ENCODE peak calls at places on chromosomes 1 and 21, in nine cellular contexts. T is cardiac fibroblast; N is tibial nerve; J is BJ; Z is astrocyte; G is MCF 10A; Y is MM.1S; O is prostate gland; I is CD4-positive, alpha-beta T cell. W is an unnamed sample.

GRCh38 chr1:32178380-32179192 is 889 bp upstream of the TXLNA start:
- DNase-seq in I (no peak), G (no peak), O (no peak), N (no peak), T (no peak), Z (no peak), Y (no peak), J (no peak), W (no peak)

GRCh38 chr1:94670273-94670672 is 128.7 kb upstream of the F3 start:
- DNase-seq in I (no peak), Y (no peak), Z (no peak), G (no peak), J (no peak), T (no peak), O (no peak), N (no peak), W (no peak)

GRCh38 chr1:7591565-7591964 is 179.5 kb upstream of the VAMP3 start:
- DNase-seq in G (no peak), I (no peak), T (no peak), Z (no peak), N (no peak), Y (no peak), J (no peak), O (no peak), W (no peak)

GRCh38 chr1:226082959-226083302 is 20.4 kb downstream of the H3-3A start:
- DNase-seq in O (peak), Z (peak), T (peak), G (peak), Y (peak), N (peak), I (no peak), J (no peak), W (no peak)

GRCh38 chr1:29240400-29240837 is 4.1 kb downstream of the PTPRU start:
- DNase-seq in T (no peak), O (no peak), Z (no peak), Y (no peak), N (no peak), G (no peak), J (no peak), I (no peak), W (no peak)

GRCh38 chr1:87495147-87495546 is 166.5 kb downstream of the LMO4 start:
- DNase-seq in Y (peak), J (no peak), N (no peak), Z (no peak), O (no peak), I (no peak), T (peak), G (no peak), W (no peak)

GRCh38 chr1:109274533-109275476 is 8.1 kb downstream of the PSRC1 start:
- DNase-seq in J (no peak), Y (no peak), I (no peak), T (no peak), N (peak), G (peak), O (peak), Z (peak), W (no peak)

GRCh38 chr21:21612446-21612845 is 614.2 kb downstream of the NCAM2 start:
- DNase-seq in T (peak), Z (peak), J (peak), Y (no peak), N (no peak), O (no peak), I (no peak), G (peak), W (no peak)

GRCh38 chr1:197320991-197321531 is 53.0 kb downstream of the CRB1 start:
- DNase-seq in I (no peak), N (no peak), J (peak), O (no peak), T (peak), G (peak), Y (no peak), Z (peak), W (no peak)

GRCh38 chr1:169886931-169887330 is 6.8 kb downstream of the SCYL3 start:
- DNase-seq in G (no peak), Z (no peak), J (no peak), I (no peak), T (no peak), O (no peak), Y (no peak), N (no peak), W (no peak)

GRCh38 chr1:108747128-108747827 is 804 bp downstream of the STXBP3 start:
- DNase-seq in O (peak), I (no peak), G (peak), Y (peak), T (peak), J (peak), Z (peak), N (peak), W (peak)

GRCh38 chr1:25255711-25256577 is 8.7 kb upstream of the RSRP1 start:
- DNase-seq in T (no peak), G (no peak), N (no peak), J (no peak), Z (no peak), Y (no peak), I (no peak), O (no peak), W (no peak)

GRCh38 chr1:218585565-218586184 is 240.5 kb downstream of the TGFB2 start:
- DNase-seq in T (peak), J (no peak), Y (no peak), G (peak), N (no peak), Z (peak), O (no peak), I (no peak), W (no peak)

GRCh38 chr1:117697220-117697781 is 91.5 kb downstream of the TENT5C start:
- DNase-seq in Z (peak), Y (no peak), J (no peak), O (no peak), I (no peak), N (no peak), G (no peak), T (no peak), W (no peak)

GRCh38 chr1:193104906-193105820 is at the start of gene GLRX2:
- DNase-seq in Z (peak), N (peak), Y (peak), G (peak), T (peak), J (peak), I (peak), O (peak), W (peak)

GRCh38 chr1:12501661-12502060 is 116.3 kb downstream of the DHRS3 start:
- DNase-seq in N (no peak), J (no peak), I (no peak), Y (no peak), T (peak), Z (peak), G (peak), O (no peak), W (no peak)

GRCh38 chr1:180953291-180953747 is 40.6 kb downstream of the KIAA1614 start:
- DNase-seq in N (no peak), Z (no peak), J (no peak), O (peak), G (peak), Y (peak), T (no peak), I (no peak), W (peak)

GRCh38 chr1:24641646-24642151 is 1.4 kb upstream of the SRRM1 start:
- DNase-seq in O (peak), Y (no peak), T (peak), I (peak), Z (peak), J (no peak), N (no peak), G (peak), W (peak)

GRCh38 chr1:234533034-234533571 is 54.1 kb upstream of the TARBP1 start:
- DNase-seq in G (peak), T (peak), I (no peak), O (no peak), J (peak), Z (peak), Y (no peak), N (peak), W (no peak)

GRCh38 chr1:3577711-3578432 is 33.4 kb downstream of the MEGF6 start:
- DNase-seq in N (no peak), Y (peak), G (no peak), J (no peak), O (no peak), I (no peak), Z (peak), T (peak), W (no peak)

GRCh38 chr1:106883208-106883607 is 173.3 kb upstream of the PRMT6 start:
- DNase-seq in G (no peak), I (no peak), T (no peak), Z (no peak), O (no peak), J (no peak), N (no peak), Y (no peak), W (no peak)

GRCh38 chr21:37061926-37062591 is 10.8 kb downstream of the PIGP start:
- DNase-seq in J (no peak), G (no peak), T (peak), Z (peak), N (no peak), O (no peak), I (no peak), Y (no peak), W (no peak)

GRCh38 chr1:59596432-59596831 is 218.3 kb upstream of the HOOK1 start:
- DNase-seq in G (peak), T (peak), N (no peak), Y (no peak), J (peak), Z (peak), I (no peak), O (peak), W (no peak)

GRCh38 chr1:12745992-12746323 is at the start of gene CFAP107:
- DNase-seq in I (no peak), N (no peak), Y (peak), G (no peak), Z (no peak), O (no peak), T (no peak), J (no peak), W (no peak)

GRCh38 chr1:20167126-20167525 is 18.8 kb upstream of the UBXN10 start:
- DNase-seq in Y (no peak), J (no peak), I (no peak), O (no peak), G (no peak), Z (no peak), N (no peak), T (no peak), W (no peak)

GRCh38 chr1:25820247-25821111 is 725 bp downstream of the MTFR1L start:
- DNase-seq in Z (peak), T (peak), I (peak), O (no peak), N (no peak), G (peak), Y (peak), J (no peak), W (peak)

GRCh38 chr21:42063578-42064521 is 7.3 kb upstream of the UMODL1 start:
- DNase-seq in O (peak), Z (no peak), G (peak), T (no peak), J (no peak), N (no peak), I (peak), Y (peak), W (peak)

GRCh38 chr1:59814180-59814900 is 409 bp upstream of the HOOK1 start:
- DNase-seq in Y (peak), O (peak), Z (no peak), I (peak), N (no peak), J (no peak), G (peak), T (no peak), W (peak)

GRCh38 chr1:184664042-184664659 is 90.5 kb downstream of the EDEM3 start:
- DNase-seq in Y (peak), T (peak), O (peak), N (peak), G (peak), J (no peak), I (no peak), Z (peak), W (peak)

GRCh38 chr1:13535227-13535626 is 21.4 kb upstream of the LRRC38 start:
- DNase-seq in T (no peak), O (no peak), G (no peak), I (no peak), J (no peak), Z (no peak), Y (no peak), N (no peak), W (no peak)

GRCh38 chr1:46188295-46189030 is 9.8 kb downstream of the POMGNT1 start:
- DNase-seq in J (no peak), Y (no peak), Z (no peak), T (no peak), N (no peak), I (no peak), G (no peak), O (peak), W (no peak)
- TF ChIP-seq CTCF in J (peak), Y (no peak), Z (no peak), T (no peak), N (no peak), I (no peak), G (no peak), O (no peak), W (no peak)

DNA sequence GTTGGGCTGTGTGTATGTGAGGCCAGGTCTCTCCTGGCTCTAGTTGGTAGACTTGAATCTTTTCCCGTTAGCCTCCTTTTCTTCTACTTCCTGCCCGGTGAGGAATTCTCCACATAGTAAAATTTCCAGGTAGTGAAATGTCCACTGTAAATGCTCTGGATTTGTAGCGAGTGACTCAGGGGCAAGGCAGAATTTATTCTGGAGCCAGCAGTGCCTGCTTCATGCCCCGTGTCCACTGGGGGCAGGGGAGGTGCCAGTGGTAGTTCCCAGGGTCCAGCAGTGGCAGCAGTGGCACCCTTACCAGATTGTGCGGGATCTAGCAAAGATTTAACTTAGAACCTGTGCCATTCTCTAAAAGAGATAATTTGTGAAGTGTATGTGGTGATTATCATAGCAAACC is 74.5 kb upstream of the USP24 start:
- DNase-seq in I (no peak), N (no peak), Y (no peak), Z (no peak), O (no peak), G (no peak), J (no peak), T (no peak), W (no peak)
- TF ChIP-seq CTCF in I (no peak), N (no peak), Y (no peak), Z (no peak), O (no peak), G (no peak), J (no peak), T (peak), W (no peak)

GRCh38 chr1:40894455-40894854 is 32.3 kb upstream of the CITED4 start:
- DNase-seq in O (no peak), T (no peak), N (no peak), Z (no peak), J (no peak), I (no peak), G (no peak), Y (no peak), W (no peak)

GRCh38 chr1:40895601-40896000 is 33.4 kb upstream of the CITED4 start:
- DNase-seq in J (no peak), Z (no peak), N (no peak), I (no peak), T (no peak), G (no peak), O (no peak), Y (no peak), W (no peak)

GRCh38 chr1:40892354-40892753 is 30.2 kb upstream of the CITED4 start:
- DNase-seq in Y (no peak), O (no peak), Z (no peak), G (no peak), T (no peak), J (no peak), I (no peak), N (no peak), W (no peak)

GRCh38 chr1:40896482-40896881 is 34.3 kb upstream of the CITED4 start:
- DNase-seq in Z (no peak), G (no peak), Y (no peak), O (no peak), I (no peak), N (no peak), T (no peak), J (no peak), W (no peak)

GRCh38 chr1:40893946-40894345 is 31.8 kb upstream of the CITED4 start:
- DNase-seq in Z (no peak), T (no peak), I (no peak), G (no peak), Y (no peak), N (no peak), J (no peak), O (no peak), W (no peak)
- TF ChIP-seq CTCF in Z (no peak), T (no peak), I (no peak), G (no peak), Y (no peak), N (no peak), J (no peak), O (no peak), W (no peak)

DNA sequence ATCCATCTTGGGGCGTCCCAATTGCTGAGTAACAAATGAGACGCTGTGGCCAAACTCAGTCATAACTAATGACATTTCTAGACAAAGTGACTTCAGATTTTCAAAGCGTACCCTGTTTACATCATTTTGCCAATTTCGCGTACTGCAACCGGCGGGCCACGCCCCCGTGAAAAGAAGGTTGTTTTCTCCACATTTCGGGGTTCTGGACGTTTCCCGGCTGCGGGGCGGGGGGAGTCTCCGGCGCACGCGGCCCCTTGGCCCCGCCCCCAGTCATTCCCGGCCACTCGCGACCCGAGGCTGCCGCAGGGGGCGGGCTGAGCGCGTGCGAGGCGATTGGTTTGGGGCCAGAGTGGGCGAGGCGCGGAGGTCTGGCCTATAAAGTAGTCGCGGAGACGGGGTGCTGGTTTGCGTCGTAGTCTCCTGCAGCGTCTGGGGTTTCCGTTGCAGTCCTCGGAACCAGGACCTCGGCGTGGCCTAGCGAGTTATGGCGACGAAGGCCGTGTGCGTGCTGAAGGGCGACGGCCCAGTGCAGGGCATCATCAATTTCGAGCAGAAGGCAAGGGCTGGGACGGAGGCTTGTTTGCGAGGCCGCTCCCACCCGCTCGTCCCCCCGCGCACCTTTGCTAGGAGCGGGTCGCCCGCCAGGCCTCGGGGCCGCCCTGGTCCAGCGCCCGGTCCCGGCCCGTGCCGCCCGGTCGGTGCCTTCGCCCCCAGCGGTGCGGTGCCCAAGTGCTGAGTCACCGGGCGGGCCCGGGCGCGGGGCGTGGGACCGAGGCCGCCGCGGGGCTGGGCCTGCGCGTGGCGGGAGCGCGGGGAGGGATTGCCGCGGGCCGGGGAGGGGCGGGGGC is at the start of gene SOD1:
- DNase-seq in O (peak), Z (peak), N (peak), G (peak), I (peak), T (peak), Y (peak), J (peak), W (peak)
- TF ChIP-seq CTCF in O (peak), Z (no peak), N (no peak), G (no peak), I (no peak), T (no peak), Y (no peak), J (no peak), W (no peak)